ENCODE peak calls at places on chromosomes 11 and 22, in ten cellular contexts. L is NCI-H510A treated with DMSO at 0.1 percent for 48 hours, O is substantia nigra, W is lung, J is HTR-8/SVneo, G is T-helper 2 cell, S is HFFc6, X is iris pigment epithelial cell, V is heart right ventricle, E is LHCN-M2. A is an unnamed sample.

GRCh38 chr22:38062782-38063181 is 5.6 kb downstream of the PICK1 start:
- DNase-seq in L (no peak), O (peak), W (no peak), J (no peak), G (no peak), S (no peak), X (no peak), V (no peak), E (no peak), A (peak)

GRCh38 chr11:20036625-20037335 is 123.5 kb downstream of the DBX1 start:
- DNase-seq in L (peak), O (no peak), W (no peak), J (no peak), G (no peak), S (no peak), X (no peak), V (no peak), E (peak), A (no peak)

GRCh38 chr22:46803031-46803880 is 40.8 kb downstream of the TBC1D22A start:
- DNase-seq in L (no peak), O (no peak), W (peak), J (peak), G (peak), S (no peak), X (peak), V (peak), E (no peak), A (no peak)

GRCh38 chr11:117587416-117587815 is 209.6 kb downstream of the DSCAML1 start:
- DNase-seq in L (no peak), O (no peak), W (no peak), J (no peak), G (no peak), S (no peak), X (no peak), V (no peak), E (no peak), A (no peak)

GRCh38 chr11:57700425-57700824 is 11.6 kb downstream of the MED19 start:
- DNase-seq in L (no peak), O (no peak), W (no peak), J (no peak), G (no peak), S (no peak), X (no peak), V (no peak), E (no peak), A (no peak)

GRCh38 chr11:68994891-68995280 is 14.1 kb upstream of the MRGPRD start:
- DNase-seq in L (no peak), O (no peak), W (no peak), J (no peak), G (no peak), S (no peak), X (no peak), V (no peak), E (no peak), A (no peak)

GRCh38 chr22:46328797-46329196 is 6.7 kb upstream of the TRMU start:
- DNase-seq in L (no peak), O (no peak), W (no peak), J (no peak), G (no peak), S (no peak), X (no peak), V (no peak), E (no peak), A (no peak)

GRCh38 chr11:59669611-59670009 is 773 bp upstream of the PATL1 start:
- DNase-seq in L (peak), O (peak), W (peak), J (peak), G (no peak), S (peak), X (peak), V (peak), E (no peak), A (no peak)

GRCh38 chr11:43222215-43222614 is 89.6 kb upstream of the API5 start:
- DNase-seq in L (no peak), O (no peak), W (no peak), J (no peak), G (no peak), S (no peak), X (no peak), V (no peak), E (no peak), A (no peak)

GRCh38 chr11:57480409-57481137 is 20.2 kb downstream of the RTN4RL2 start:
- DNase-seq in L (peak), O (no peak), W (peak), J (peak), G (peak), S (peak), X (peak), V (peak), E (peak), A (no peak)

GRCh38 chr11:126391970-126392637 is 36.6 kb downstream of the ST3GAL4 start:
- DNase-seq in L (no peak), O (peak), W (no peak), J (no peak), G (no peak), S (no peak), X (no peak), V (peak), E (no peak), A (no peak)

GRCh38 chr11:131504199-131504949 is 134.0 kb downstream of the NTM start:
- DNase-seq in L (no peak), O (peak), W (no peak), J (no peak), G (no peak), S (no peak), X (no peak), V (no peak), E (peak), A (no peak)

GRCh38 chr11:73397468-73398131 is 21.4 kb downstream of the RELT start:
- DNase-seq in L (no peak), O (no peak), W (no peak), J (no peak), G (no peak), S (no peak), X (no peak), V (no peak), E (no peak), A (no peak)

GRCh38 chr11:124612567-124613245 is 1.5 kb downstream of the PANX3 start:
- DNase-seq in L (no peak), O (no peak), W (no peak), J (no peak), G (no peak), S (no peak), X (peak), V (no peak), E (no peak), A (no peak)

GRCh38 chr22:35629406-35630234 is 12.5 kb upstream of the MB start:
- DNase-seq in L (no peak), O (no peak), W (peak), J (peak), G (peak), S (peak), X (peak), V (peak), E (peak), A (peak)

GRCh38 chr11:96205460-96205809 is 137.6 kb downstream of the MAML2 start:
- DNase-seq in L (no peak), O (peak), W (no peak), J (no peak), G (no peak), S (peak), X (no peak), V (no peak), E (no peak), A (no peak)

GRCh38 chr11:110147965-110148709 is 54.9 kb downstream of the ZC3H12C start:
- DNase-seq in L (no peak), O (no peak), W (no peak), J (peak), G (no peak), S (peak), X (peak), V (no peak), E (peak), A (no peak)